ENCODE peak calls at places on chromosomes 6 and 20, in five cellular contexts. A, F, U, H and T are unnamed samples.

GRCh38 chr6:109799664-109800063 is 108.6 kb downstream of the FIG4 start:
- DNase-seq in A (no peak), U (peak), F (no peak), H (no peak), T (no peak)

GRCh38 chr6:131652472-131652871 is 15.4 kb downstream of the ENPP3 start:
- DNase-seq in A (no peak), U (no peak), H (no peak), F (no peak), T (no peak)

GRCh38 chr20:301886-302848 is 4.8 kb downstream of the ZCCHC3 start:
- DNase-seq in H (no peak), A (no peak), U (peak), F (no peak), T (peak)

GRCh38 chr20:15310361-15310760 is 972.9 kb upstream of the FLRT3 start:
- DNase-seq in U (no peak), A (no peak), H (no peak), F (no peak), T (no peak)

GRCh38 chr6:36947570-36948351 is 6.8 kb upstream of the PI16 start:
- DNase-seq in F (no peak), H (peak), A (no peak), U (no peak), T (no peak)

GRCh38 chr20:15378151-15378550 is 1040.7 kb upstream of the FLRT3 start:
- DNase-seq in A (no peak), F (no peak), U (no peak), H (no peak), T (no peak)

GRCh38 chr6:143762126-143762525 is 81.0 kb upstream of the LTV1 start:
- DNase-seq in A (no peak), H (no peak), F (no peak), U (no peak), T (no peak)

GRCh38 chr6:28743271-28743789 is 180.5 kb downstream of the TRIM27 start:
- DNase-seq in H (no peak), U (no peak), A (no peak), F (no peak), T (no peak)

GRCh38 chr6:83270971-83271714 is 78.0 kb downstream of the RWDD2A start:
- DNase-seq in H (no peak), F (no peak), A (no peak), U (peak), T (peak)

GRCh38 chr6:43113431-43114260 is 37.5 kb downstream of the PTK7 start:
- DNase-seq in A (no peak), H (no peak), U (no peak), F (no peak), T (no peak)

GRCh38 chr6:72822691-72823090 is 200.8 kb downstream of the KCNQ5 start:
- DNase-seq in U (no peak), F (no peak), H (no peak), A (no peak), T (peak)

GRCh38 chr20:32634041-32634805 is 39.5 kb downstream of the C20orf203 start:
- DNase-seq in H (no peak), F (no peak), A (no peak), U (no peak), T (no peak)

GRCh38 chr20:50138120-50138478 is 15.4 kb downstream of the PEDS1 start:
- DNase-seq in F (no peak), U (no peak), A (no peak), H (no peak), T (no peak)

GRCh38 chr6:41581381-41581991 is 35.3 kb downstream of the FOXP4 start:
- DNase-seq in H (no peak), F (no peak), U (peak), A (no peak), T (no peak)

GRCh38 chr6:90369024-90369519 is 72.4 kb upstream of the BACH2 start:
- DNase-seq in F (peak), A (peak), U (peak), H (peak), T (peak)

GRCh38 chr6:148747145-148747492 is 289 bp downstream of the UST start:
- DNase-seq in H (no peak), U (peak), A (peak), F (no peak), T (no peak)

GRCh38 chr6:41066867-41067304 is 5.3 kb downstream of the OARD1 start:
- DNase-seq in H (peak), F (no peak), U (peak), A (peak), T (peak)

GRCh38 chr6:36807750-36808149 is 31.5 kb downstream of the CPNE5 start:
- DNase-seq in H (no peak), A (no peak), F (no peak), U (no peak), T (no peak)

GRCh38 chr6:26251354-26252081 is 113.5 kb upstream of the BTN3A2 start:
- DNase-seq in A (peak), H (peak), U (peak), F (no peak), T (peak)

GRCh38 chr20:9112541-9113515 is 43.9 kb downstream of the PLCB4 start:
- DNase-seq in H (no peak), F (no peak), U (peak), A (no peak), T (no peak)

GRCh38 chr20:13117200-13117599 is 103.9 kb upstream of the ISM1 start:
- DNase-seq in A (no peak), F (no peak), H (no peak), U (no peak), T (no peak)

GRCh38 chr20:36154696-36155628 is at the start of gene EPB41L1:
- DNase-seq in F (no peak), H (peak), U (peak), A (no peak), T (no peak)

GRCh38 chr6:132730560-132730959 is 16.7 kb upstream of the VNN1 start:
- DNase-seq in H (no peak), F (no peak), U (peak), A (no peak), T (no peak)

GRCh38 chr20:12166053-12166717 is 248.5 kb downstream of the BTBD3 start:
- DNase-seq in U (peak), H (no peak), F (no peak), A (no peak), T (peak)

GRCh38 chr6:5135783-5136376 is 50.7 kb downstream of the PPP1R3G start:
- DNase-seq in F (no peak), U (peak), H (no peak), A (no peak), T (peak)

GRCh38 chr6:153424719-153425400 is 293.8 kb upstream of the RGS17 start:
- DNase-seq in H (no peak), U (no peak), F (no peak), A (no peak), T (no peak)

GRCh38 chr6:45880139-45880538 is 135.5 kb downstream of the CLIC5 start:
- DNase-seq in A (no peak), U (peak), F (no peak), H (no peak), T (peak)

GRCh38 chr6:11428351-11428750 is 109.2 kb upstream of the TMEM170B start:
- DNase-seq in F (no peak), U (no peak), H (no peak), A (no peak), T (no peak)

GRCh38 chr6:14380421-14380820 is 262.8 kb downstream of the CD83 start:
- DNase-seq in H (peak), F (no peak), A (peak), U (no peak), T (no peak)

GRCh38 chr6:56806368-56806767 is 148.5 kb upstream of the BEND6 start:
- DNase-seq in A (peak), U (no peak), F (no peak), H (no peak), T (no peak)

GRCh38 chr6:33570806-33571636 is 9.1 kb downstream of the BAK1 start:
- DNase-seq in A (peak), F (no peak), H (peak), U (peak), T (peak)
- H4K91ac ChIP-seq in A (no peak), F (no peak), H (no peak), U (no peak), T (peak)

DNA sequence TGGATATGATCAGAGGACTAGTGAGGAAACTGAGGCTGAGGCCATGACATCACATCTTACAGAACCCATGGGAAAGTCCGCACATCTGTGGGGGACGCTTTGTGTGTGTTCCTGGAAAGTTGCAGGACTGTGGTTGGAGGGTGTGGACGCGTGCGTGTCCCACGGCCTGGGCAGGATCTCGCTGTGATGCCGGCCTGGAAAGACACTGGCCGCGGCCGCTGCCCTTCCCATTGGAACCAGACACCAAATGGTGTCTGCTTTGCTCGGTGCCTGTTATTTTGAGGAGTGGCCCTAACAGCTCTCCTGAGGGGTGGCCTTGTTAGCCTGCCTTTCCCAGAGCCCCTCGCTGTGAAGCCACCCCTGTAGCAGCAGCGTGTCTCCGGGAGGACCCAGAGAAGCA is 41.1 kb downstream of the DLL1 start:
- DNase-seq in U (no peak), A (no peak), H (no peak), F (no peak), T (no peak)
- H3K27ac ChIP-seq in U (no peak), A (no peak), H (no peak), F (no peak), T (no peak)

DNA sequence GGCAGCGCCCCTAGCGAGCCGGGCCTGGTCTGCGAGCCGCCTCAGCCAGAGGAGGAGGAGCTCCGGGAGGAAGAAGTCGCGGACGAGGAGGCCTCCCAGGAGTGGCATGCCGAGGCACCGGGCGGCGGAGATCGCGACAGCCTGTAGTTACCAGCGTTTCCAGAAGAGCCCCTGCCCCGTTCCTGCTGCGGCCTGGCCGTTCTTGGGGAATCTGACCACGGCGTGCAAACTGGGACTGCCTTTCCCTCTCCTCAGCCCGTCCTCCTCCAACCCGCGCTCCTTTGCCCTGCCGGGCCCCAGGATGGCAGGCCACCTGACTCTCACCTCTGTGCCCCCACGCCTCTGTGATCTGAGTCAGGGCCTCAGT is 802 bp downstream of the HDGFL1 start:
- DNase-seq in U (no peak), F (no peak), A (no peak), H (peak), T (no peak)
- H4K91ac ChIP-seq in U (peak), F (no peak), A (no peak), H (no peak), T (no peak)

DNA sequence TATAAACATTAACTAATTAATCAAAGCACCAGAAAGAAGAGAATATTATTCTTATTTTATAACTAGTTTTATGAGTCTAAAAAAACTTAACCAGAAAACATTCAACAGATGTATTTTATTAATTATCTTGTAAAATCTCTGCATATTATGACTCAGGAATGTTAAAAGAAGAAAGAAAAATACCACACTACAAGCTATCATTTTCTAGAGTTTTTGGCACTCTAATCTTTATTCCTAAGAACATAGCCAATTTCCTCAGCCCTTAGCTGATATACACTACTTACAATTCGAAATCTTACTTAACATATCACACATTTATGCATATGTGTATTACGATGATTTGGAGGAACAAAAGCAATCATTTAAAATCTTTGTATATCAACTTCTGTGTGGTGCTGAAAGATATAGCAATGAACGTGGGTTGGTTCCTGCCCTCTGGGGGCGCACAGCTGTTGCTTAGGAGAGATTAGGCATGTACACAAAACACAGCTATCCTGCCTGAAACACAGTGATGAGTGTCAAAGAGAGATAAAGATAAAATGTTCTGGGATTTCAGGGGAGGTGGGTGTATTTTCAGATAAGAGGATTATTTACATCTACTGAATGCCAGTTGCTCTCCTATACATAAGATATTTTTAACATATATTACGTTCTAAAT is 404.5 kb downstream of the SYNE1 start:
- DNase-seq in F (no peak), H (no peak), U (peak), A (no peak), T (peak)
- H3K27ac ChIP-seq in F (no peak), H (no peak), U (no peak), A (no peak), T (peak)

GRCh38 chr6:17012421-17013225 is 89.2 kb upstream of the STMND1 start:
- DNase-seq in H (peak), F (peak), U (peak), A (no peak), T (peak)
- H4K91ac ChIP-seq in H (no peak), F (no peak), U (peak), A (no peak), T (no peak)